ENCODE peak calls at places on chromosomes 13 and 19, in four cellular contexts. C is kidney epithelial cell; B is CD8-positive, alpha-beta T cell; Z is stomach. O is an unnamed sample.

GRCh38 chr19:41702208-41702651 is 6.2 kb upstream of the CEACAM5 start:
- DNase-seq in C (no peak), B (peak), Z (no peak), O (peak)

GRCh38 chr19:43527860-43528622 is 1.0 kb upstream of the ETHE1 start:
- DNase-seq in C (no peak), B (no peak), Z (no peak), O (no peak)

GRCh38 chr13:76715621-76716020 is 170.6 kb downstream of the KCTD12 start:
- DNase-seq in C (no peak), B (no peak), Z (no peak), O (no peak)

GRCh38 chr13:27549406-27549981 is 70.8 kb downstream of the LNX2 start:
- DNase-seq in C (no peak), B (no peak), Z (peak), O (peak)

GRCh38 chr13:53778937-53779336 is 750.3 kb downstream of the OLFM4 start:
- DNase-seq in C (no peak), B (no peak), Z (no peak), O (no peak)

GRCh38 chr19:40776364-40776763 is 1.0 kb downstream of the MIA start:
- DNase-seq in C (no peak), B (no peak), Z (no peak), O (no peak)

GRCh38 chr13:29903524-29903923 is 53.1 kb upstream of the UBL3 start:
- DNase-seq in C (no peak), B (no peak), Z (no peak), O (no peak)

GRCh38 chr19:14333101-14333871 is 48.0 kb upstream of the ADGRE5 start:
- DNase-seq in C (no peak), B (peak), Z (peak), O (peak)

GRCh38 chr19:48442116-48443035 is 3.4 kb upstream of the GRWD1 start:
- DNase-seq in C (no peak), B (no peak), Z (no peak), O (no peak)

GRCh38 chr19:47541507-47541906 is 26.6 kb upstream of the NAPA start:
- DNase-seq in C (peak), B (peak), Z (no peak), O (no peak)

GRCh38 chr19:4043966-4044365 is 22.7 kb downstream of the ZBTB7A start:
- DNase-seq in C (no peak), B (no peak), Z (no peak), O (no peak)

GRCh38 chr19:6392219-6393073 is 518 bp downstream of the GTF2F1 start:
- DNase-seq in C (no peak), B (no peak), Z (no peak), O (no peak)

GRCh38 chr13:105960326-105960725 is 575.1 kb downstream of the EFNB2 start:
- DNase-seq in C (no peak), B (no peak), Z (no peak), O (no peak)

GRCh38 chr19:33134571-33135041 is 2.7 kb downstream of the WDR88 start:
- DNase-seq in C (no peak), B (peak), Z (no peak), O (no peak)

GRCh38 chr13:108005231-108005630 is 210.1 kb downstream of the LIG4 start:
- DNase-seq in C (no peak), B (no peak), Z (no peak), O (no peak)

GRCh38 chr13:59318320-59318930 is 845.3 kb downstream of the DIAPH3 start:
- DNase-seq in C (no peak), B (peak), Z (peak), O (peak)

GRCh38 chr19:15122331-15123030 is 15.3 kb downstream of the SYDE1 start:
- DNase-seq in C (no peak), B (no peak), Z (no peak), O (no peak)

GRCh38 chr19:19627442-19627715 is 641 bp downstream of the LPAR2 start:
- DNase-seq in C (no peak), B (no peak), Z (no peak), O (no peak)
- H3K4me3 ChIP-seq in C (peak), B (peak), Z (peak), O (no peak)

GRCh38 chr13:28659611-28659970 is 661 bp downstream of the POMP start:
- DNase-seq in C (no peak), B (no peak), Z (no peak), O (peak)
- TF ChIP-seq CTCF in C (no peak), B (no peak), Z (no peak), O (no peak)

DNA sequence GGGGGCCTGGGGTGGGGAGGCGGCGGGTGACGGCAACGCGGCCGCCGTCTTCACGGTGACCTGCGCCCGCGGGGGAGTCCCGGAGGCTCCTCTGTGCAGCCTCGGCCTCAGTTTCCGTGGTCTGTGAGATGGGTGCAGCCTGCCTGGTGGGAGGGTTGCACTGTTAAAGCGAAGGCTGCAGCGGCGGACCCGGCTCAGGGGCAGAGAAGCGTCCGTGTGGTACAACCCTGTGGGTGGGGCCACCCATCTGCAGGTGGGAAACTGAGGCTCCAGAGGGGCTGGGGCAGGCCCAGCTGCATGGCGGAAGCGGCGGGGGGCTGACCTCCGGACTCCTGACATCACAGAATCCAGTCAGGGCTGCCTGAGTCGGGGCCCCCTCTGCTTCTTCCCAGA is 473 bp downstream of the FGF22 start:
- DNase-seq in C (no peak), B (no peak), Z (no peak), O (no peak)
- H3K4me3 ChIP-seq in C (peak), B (peak), Z (peak), O (peak)

GRCh38 chr13:51934461-51935087 is 72.8 kb downstream of the CCDC70 start:
- DNase-seq in C (no peak), B (no peak), Z (no peak), O (no peak)

GRCh38 chr13:51938454-51938853 is 72.8 kb downstream of the ATP7B start:
- DNase-seq in C (no peak), B (no peak), Z (no peak), O (no peak)

GRCh38 chr13:51933466-51934058 is 71.8 kb downstream of the CCDC70 start:
- DNase-seq in C (no peak), B (no peak), Z (no peak), O (no peak)

GRCh38 chr13:51937320-51938290 is 73.6 kb downstream of the ATP7B start:
- DNase-seq in C (no peak), B (no peak), Z (no peak), O (no peak)

DNA sequence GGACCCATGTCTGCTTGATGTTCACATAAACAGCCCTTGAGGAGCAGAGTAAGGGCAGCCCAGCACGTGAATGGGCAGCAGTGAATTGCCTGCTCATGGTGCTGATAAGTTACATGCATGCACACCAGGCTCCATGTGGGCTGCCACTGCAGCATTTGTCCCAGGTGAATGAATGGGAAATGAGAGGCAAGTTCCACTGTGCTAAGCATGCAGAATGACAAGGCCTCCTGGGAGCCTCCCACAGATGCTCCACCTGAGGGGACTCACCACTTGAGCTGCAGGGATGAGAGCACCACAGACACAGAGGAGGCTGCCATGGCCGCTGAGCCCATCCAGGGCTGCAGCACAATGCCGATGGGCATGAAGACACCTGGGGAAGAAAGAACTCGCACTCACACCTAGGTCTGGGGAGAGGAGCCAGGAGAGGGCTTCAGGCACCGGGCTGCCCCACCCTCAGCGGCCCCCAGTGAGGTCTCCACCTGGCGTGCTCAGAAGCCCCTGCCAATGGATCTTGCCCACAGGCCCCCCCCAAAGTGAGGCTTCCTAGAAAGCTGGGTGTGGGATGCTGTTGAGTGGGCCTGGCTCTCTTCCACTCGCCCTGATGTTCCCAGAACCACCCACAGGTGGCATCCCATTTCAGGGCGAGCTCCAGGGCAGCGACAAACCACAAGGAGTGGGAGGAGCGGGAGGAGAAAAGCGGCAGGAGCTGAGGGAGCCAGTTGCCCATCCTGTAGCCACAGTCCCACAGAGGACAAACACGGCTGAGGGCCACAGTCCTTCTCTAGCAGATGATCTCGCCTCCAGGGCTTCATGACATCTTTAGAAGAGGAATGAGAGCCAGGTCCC is 73.8 kb downstream of the CCDC70 start:
- DNase-seq in C (no peak), B (no peak), Z (peak), O (peak)
- TF ChIP-seq CTCF in C (peak), B (no peak), Z (peak), O (peak)

GRCh38 chr19:55678121-55678671 is 3.2 kb downstream of the EPN1 start:
- DNase-seq in C (no peak), B (no peak), Z (peak), O (no peak)
- H3K4me3 ChIP-seq in C (no peak), B (no peak), Z (peak), O (no peak)

GRCh38 chr19:30406220-30406944 is 34.2 kb downstream of the ZNF536 start:
- DNase-seq in C (no peak), B (no peak), Z (no peak), O (no peak)
- TF ChIP-seq CTCF in C (peak), B (no peak), Z (no peak), O (no peak)

DNA sequence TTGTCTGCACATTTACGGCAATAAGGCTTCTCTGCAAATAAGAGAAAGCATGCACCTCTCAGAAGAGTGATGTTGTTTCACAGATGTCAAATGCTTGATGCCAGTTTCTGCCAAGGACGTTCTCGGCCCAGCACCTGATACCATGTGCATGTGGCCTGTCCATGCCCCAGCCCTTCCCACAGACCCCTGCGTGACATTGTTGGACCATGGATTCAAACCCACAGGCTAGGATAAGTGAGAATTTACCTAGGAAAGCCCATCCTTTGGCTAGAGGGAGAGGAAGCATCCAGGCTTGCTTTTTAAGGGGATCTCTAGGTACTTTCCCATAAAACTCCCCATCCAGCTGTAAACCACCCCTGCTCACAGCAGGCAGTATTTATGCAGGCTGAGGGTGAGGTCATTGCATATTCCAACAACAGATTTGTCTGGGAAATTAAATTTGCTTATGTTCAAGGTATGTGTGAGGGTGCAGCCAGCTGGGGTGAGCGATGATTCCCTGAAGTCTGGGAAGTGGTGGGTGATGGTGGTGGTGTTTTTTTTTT is 96.2 kb upstream of the C1QTNF9B start:
- DNase-seq in C (no peak), B (no peak), Z (no peak), O (peak)
- H3K4me3 ChIP-seq in C (no peak), B (no peak), Z (no peak), O (no peak)

GRCh38 chr13:41196620-41197019 is 2.3 kb upstream of the KBTBD7 start:
- DNase-seq in C (no peak), B (no peak), Z (no peak), O (peak)
- TF ChIP-seq CTCF in C (peak), B (no peak), Z (no peak), O (peak)

GRCh38 chr19:54452626-54453025 is 3.6 kb downstream of the LENG8 start:
- DNase-seq in C (no peak), B (no peak), Z (no peak), O (no peak)
- H3K4me3 ChIP-seq in C (no peak), B (no peak), Z (no peak), O (no peak)

GRCh38 chr19:45641274-45642105 is 2.3 kb upstream of the EML2 start:
- DNase-seq in C (peak), B (peak), Z (peak), O (peak)

GRCh38 chr19:45636902-45637301 is 2.3 kb downstream of the EML2 start:
- DNase-seq in C (no peak), B (no peak), Z (no peak), O (no peak)

GRCh38 chr19:45637890-45638667 is 1.1 kb downstream of the EML2 start:
- DNase-seq in C (no peak), B (no peak), Z (peak), O (peak)

GRCh38 chr19:45640849-45641273 is 1.7 kb upstream of the EML2 start:
- DNase-seq in C (no peak), B (no peak), Z (peak), O (no peak)

DNA sequence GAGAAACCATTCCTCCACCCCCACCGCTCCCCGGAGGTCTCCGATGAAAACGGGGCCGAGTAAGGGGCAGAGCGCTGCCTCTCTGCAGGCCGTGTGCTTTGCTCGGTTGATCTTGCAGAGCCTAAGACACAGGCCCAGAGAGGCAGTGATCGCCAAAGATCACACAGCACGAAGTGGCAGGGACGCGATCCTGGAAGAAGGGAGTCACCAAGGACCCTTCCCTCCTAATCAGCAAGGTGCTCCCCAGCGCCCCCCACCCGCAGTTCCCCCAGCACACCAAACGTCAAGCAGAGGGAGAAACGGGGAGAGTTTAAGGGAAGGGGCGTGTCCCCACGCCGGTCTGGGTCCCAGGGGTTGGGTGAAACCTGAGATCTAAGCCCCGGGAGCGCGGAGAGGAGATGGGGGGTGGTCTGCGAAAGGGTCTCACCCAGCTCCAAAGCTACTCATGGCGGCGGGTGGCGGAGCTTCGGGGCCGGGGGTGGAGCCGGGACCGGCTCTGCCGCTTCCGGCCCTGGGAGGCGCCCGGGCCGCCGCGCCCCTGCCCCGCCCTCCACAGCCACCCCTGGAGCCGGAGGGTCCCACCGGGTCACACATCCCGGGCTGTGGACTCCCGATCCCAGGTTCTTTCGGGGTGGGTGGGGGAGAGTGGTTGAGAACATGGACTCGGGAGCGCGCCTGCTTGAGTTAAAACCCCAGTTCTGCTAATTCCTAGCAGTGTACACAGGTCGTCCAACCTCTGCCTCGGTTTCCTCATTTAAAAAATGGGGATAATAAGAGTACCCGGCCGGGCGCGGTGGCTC is at the start of gene EML2:
- DNase-seq in C (no peak), B (peak), Z (peak), O (no peak)
- TF ChIP-seq CTCF in C (peak), B (no peak), Z (no peak), O (peak)

O was measured in fibroblast of pulmonary artery.